ENCODE peak calls at places on chromosomes 13 and 19, in four cellular contexts. T is ecto neural progenitor cell, C is suprapubic skin, A is lower lobe of right lung. M is an unnamed sample.

GRCh38 chr19:4044927-4045557 is 21.7 kb downstream of the ZBTB7A start:
- DNase-seq in T (no peak), C (no peak), A (no peak), M (no peak)

GRCh38 chr19:33302974-33303790 is 848 bp upstream of the CEBPA start:
- DNase-seq in T (peak; percentile 68), C (no peak), A (peak; percentile 79), M (no peak)

GRCh38 chr13:45299194-45299593 is 41.8 kb downstream of the TPT1 start:
- DNase-seq in T (no peak), C (no peak), A (no peak), M (no peak)

GRCh38 chr13:77506874-77507273 is 28.6 kb upstream of the SCEL start:
- DNase-seq in T (no peak), C (no peak), A (no peak), M (no peak)

GRCh38 chr19:3055741-3056453 is 6.4 kb downstream of the TLE5 start:
- DNase-seq in T (no peak), C (no peak), A (peak; percentile 77), M (no peak)

GRCh38 chr13:111572956-111573355 is 252.5 kb downstream of the TEX29 start:
- DNase-seq in T (no peak), C (no peak), A (no peak), M (no peak)

GRCh38 chr19:14954071-14954655 is 12.9 kb downstream of the OR7C2 start:
- DNase-seq in T (no peak), C (no peak), A (no peak), M (peak; percentile 84)

GRCh38 chr13:91185294-91185863 is 162.1 kb upstream of the MIR17HG start:
- DNase-seq in T (no peak), C (no peak), A (no peak), M (no peak)

GRCh38 chr13:33543631-33544030 is 258.1 kb upstream of the STARD13 start:
- DNase-seq in T (no peak), C (no peak), A (no peak), M (no peak)

GRCh38 chr19:35666251-35666913 is at the start of gene UPK1A:
- DNase-seq in T (no peak), C (no peak), A (no peak), M (no peak)

GRCh38 chr13:98451676-98452105 is 125.2 kb downstream of the STK24 start:
- DNase-seq in T (no peak), C (no peak), A (no peak), M (no peak)

GRCh38 chr19:13029893-13030292 is 34.6 kb downstream of the NFIX start:
- DNase-seq in T (no peak), C (no peak), A (no peak), M (no peak)

GRCh38 chr13:113209880-113210421 is 538 bp downstream of the CUL4A start:
- DNase-seq in T (peak; percentile 74), C (peak; percentile 88), A (peak; percentile 80), M (peak; percentile 82)

GRCh38 chr13:91690944-91691343 is 292.5 kb downstream of the GPC5 start:
- DNase-seq in T (no peak), C (no peak), A (no peak), M (no peak)

GRCh38 chr13:97226013-97226412 is 3.9 kb downstream of the MBNL2 start:
- DNase-seq in T (no peak), C (no peak), A (no peak), M (no peak)

GRCh38 chr19:39352549-39353285 is 10.5 kb downstream of the SAMD4B start:
- DNase-seq in T (no peak), C (no peak), A (no peak), M (no peak)

GRCh38 chr13:28239374-28239773 is 101.0 kb downstream of the PAN3 start:
- DNase-seq in T (no peak), C (no peak), A (no peak), M (no peak)

GRCh38 chr19:31167695-31168094 is 181.5 kb downstream of the TSHZ3 start:
- DNase-seq in T (no peak), C (no peak), A (no peak), M (peak; percentile 2)

GRCh38 chr19:16051254-16052025 is 24.9 kb upstream of the TPM4 start:
- DNase-seq in T (no peak), C (no peak), A (peak; percentile 20), M (no peak)

M was measured in osteocyte.